ENCODE peak calls at places on chromosomes 7 and 10, in four cellular contexts. T is keratinocyte, I is endothelial cell of umbilical vein, M is K562. B is an unnamed sample. For H3K9me1, the result is how much of the 10 kb centered on the place peaks cover.

GRCh38 chr7:91491868-91492267 is 227.6 kb downstream of the FZD1 start:
- DNase-seq in T (no peak), I (no peak), M (no peak), B (no peak)

GRCh38 chr7:20744913-20745587 is 41.6 kb downstream of the SP8 start:
- DNase-seq in T (no peak), I (no peak), M (no peak), B (no peak)

GRCh38 chr10:30121401-30121800 is 62.0 kb upstream of the JCAD start:
- DNase-seq in T (no peak), I (no peak), M (no peak), B (no peak)

GRCh38 chr7:17233643-17234397 is 64.6 kb upstream of the AHR start:
- DNase-seq in T (no peak), I (no peak), M (no peak), B (no peak)

GRCh38 chr10:7891634-7892033 is 73.3 kb downstream of the TAF3 start:
- DNase-seq in T (no peak), I (peak), M (no peak), B (peak)

GRCh38 chr10:48287417-48288391 is 13.2 kb upstream of the FRMPD2 start:
- DNase-seq in T (no peak), I (no peak), M (no peak), B (no peak)

GRCh38 chr10:62818426-62819011 is 2.4 kb upstream of the EGR2 start:
- DNase-seq in T (no peak), I (peak), M (peak), B (no peak)

GRCh38 chr7:110856704-110857103 is 234.2 kb upstream of the LRRN3 start:
- DNase-seq in T (no peak), I (no peak), M (no peak), B (peak)

GRCh38 chr7:22675917-22676343 is 51.1 kb upstream of the IL6 start:
- DNase-seq in T (no peak), I (peak), M (no peak), B (peak)

GRCh38 chr7:128888039-128888755 is 22.3 kb downstream of the KCP start:
- DNase-seq in T (no peak), I (no peak), M (no peak), B (no peak)

GRCh38 chr7:139426258-139427028 is 57.0 kb downstream of the KLRG2 start:
- DNase-seq in T (no peak), I (no peak), M (no peak), B (no peak)
- H3K9me1 ChIP-seq in T (under half), I (under half), M (under half), B (under half)

GRCh38 chr10:86329093-86329710 is 37.4 kb downstream of the GRID1 start:
- DNase-seq in T (no peak), I (no peak), M (no peak), B (no peak)
- H3K9me1 ChIP-seq in T (under half), I (under half), M (under half), B (under half)

GRCh38 chr7:94396044-94396443 is 1.3 kb downstream of the COL1A2 start:
- DNase-seq in T (no peak), I (no peak), M (peak), B (peak)

GRCh38 chr7:94396606-94397005 is 1.9 kb downstream of the COL1A2 start:
- DNase-seq in T (no peak), I (no peak), M (no peak), B (no peak)

GRCh38 chr7:94400022-94400421 is 5.3 kb downstream of the COL1A2 start:
- DNase-seq in T (no peak), I (no peak), M (no peak), B (no peak)

GRCh38 chr7:94395141-94396041 is 696 bp downstream of the COL1A2 start:
- DNase-seq in T (peak), I (peak), M (peak), B (peak)

GRCh38 chr7:94397721-94398120 is 3.0 kb downstream of the COL1A2 start:
- DNase-seq in T (no peak), I (no peak), M (no peak), B (no peak)
- H3K9me1 ChIP-seq in T (under half), I (under half), M (under half), B (under half)

GRCh38 chr7:104903781-104904180 is 110.2 kb upstream of the KMT2E start:
- DNase-seq in T (no peak), I (no peak), M (no peak), B (no peak)
- H3K9me1 ChIP-seq in T (under half), I (under half), M (under half), B (under half)

DNA sequence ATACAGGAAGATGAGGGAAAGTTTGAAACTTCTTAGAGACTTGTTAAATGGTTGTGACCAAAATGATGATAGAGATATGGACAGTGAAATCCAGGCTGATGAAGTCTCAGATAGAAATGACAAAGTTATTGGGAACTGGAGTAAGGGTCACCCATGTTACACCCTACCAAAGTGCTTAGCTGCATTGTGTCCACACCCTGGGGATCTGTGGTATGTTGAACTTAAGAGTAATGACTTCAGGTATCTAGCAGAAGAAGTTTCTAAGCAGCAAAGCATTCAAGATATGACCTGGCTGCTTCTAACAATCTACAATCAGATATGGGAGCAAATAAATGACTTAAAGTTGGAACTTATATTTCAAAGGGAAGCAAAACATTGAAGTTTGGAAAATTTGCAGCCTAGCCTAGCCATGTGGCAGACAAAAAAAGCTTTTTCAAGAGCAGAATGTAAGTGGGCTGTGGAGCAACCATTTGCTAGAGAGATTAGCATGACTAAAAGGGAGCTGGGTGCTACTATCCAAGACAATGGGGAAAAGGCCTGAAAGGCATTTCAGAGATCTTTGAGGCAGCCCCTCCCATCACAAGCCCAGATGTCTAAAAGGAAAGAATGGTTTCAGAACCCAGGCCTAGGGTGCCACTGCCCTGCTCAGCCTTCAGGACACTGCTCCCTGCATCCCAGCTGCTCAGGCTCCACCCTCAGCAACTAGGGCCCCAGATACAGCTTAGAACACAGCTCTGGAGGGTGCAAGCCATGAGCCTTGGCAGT is 24.5 kb downstream of the PNLIPRP3 start:
- DNase-seq in T (no peak), I (no peak), M (no peak), B (no peak)
- H3K9me1 ChIP-seq in T (under half), I (under half), M (under half), B (under half)